ENCODE peak calls at places on chromosomes 16 and 17, in six cellular contexts. B, P, M, A, U and G are unnamed samples. For H3K36me3 and H3K4me1, the result is how much of the 10 kb centered on the place peaks cover.

GRCh38 chr16:798666-799065 is 1.9 kb downstream of the GNG13 start:
- DNase-seq in U (no peak), A (no peak), M (no peak), B (no peak), P (no peak), G (no peak)

GRCh38 chr16:86547286-86547685 is 7.7 kb downstream of the MTHFSD start:
- DNase-seq in B (no peak), U (no peak), M (no peak), P (no peak), A (no peak), G (no peak)

GRCh38 chr16:71364306-71364705 is 5.8 kb downstream of the CALB2 start:
- DNase-seq in B (no peak), P (peak), A (no peak), M (no peak), U (no peak), G (no peak)

GRCh38 chr17:80978499-80979497 is 12.8 kb upstream of the CHMP6 start:
- DNase-seq in M (no peak), B (peak), A (no peak), P (no peak), U (no peak), G (no peak)

GRCh38 chr16:55539488-55539887 is 27.0 kb upstream of the CAPNS2 start:
- DNase-seq in M (no peak), P (no peak), A (no peak), U (no peak), B (no peak), G (no peak)

GRCh38 chr17:19978206-19978802 is 676 bp upstream of the AKAP10 start:
- DNase-seq in U (no peak), M (no peak), B (no peak), P (peak), A (no peak), G (no peak)

GRCh38 chr16:1540556-1540855 is 7.0 kb downstream of the TMEM204 start:
- DNase-seq in P (no peak), A (no peak), M (peak), B (no peak), U (no peak), G (no peak)

GRCh38 chr16:71919033-71919432 is 23.7 kb downstream of the IST1 start:
- DNase-seq in B (no peak), M (no peak), A (no peak), U (no peak), P (no peak), G (no peak)

GRCh38 chr17:72360386-72360940 is 239.6 kb downstream of the SOX9 start:
- DNase-seq in A (no peak), U (no peak), M (no peak), B (no peak), P (no peak), G (no peak)

GRCh38 chr16:22814330-22815105 is 556 bp downstream of the HS3ST2 start:
- DNase-seq in M (peak), A (no peak), B (no peak), U (no peak), P (peak), G (no peak)

GRCh38 chr16:12613131-12613991 is 190.3 kb downstream of the CPPED1 start:
- DNase-seq in U (peak), A (peak), P (peak), M (no peak), B (no peak), G (no peak)

GRCh38 chr17:876272-876671 is 94.1 kb downstream of the MRM3 start:
- DNase-seq in B (no peak), P (no peak), A (no peak), U (no peak), M (no peak), G (no peak)

GRCh38 chr16:47612711-47613110 is 151.6 kb downstream of the PHKB start:
- DNase-seq in B (no peak), P (no peak), M (no peak), A (no peak), U (no peak), G (no peak)

GRCh38 chr17:58956997-58957724 is 149.5 kb downstream of the TRIM37 start:
- DNase-seq in B (no peak), A (no peak), U (no peak), P (no peak), M (no peak), G (no peak)

GRCh38 chr17:8964801-8965393 is 610 bp downstream of the PIK3R5 start:
- DNase-seq in P (no peak), B (no peak), U (no peak), A (no peak), M (peak), G (no peak)

GRCh38 chr17:82465023-82465603 is 6.6 kb downstream of the NARF start:
- DNase-seq in P (no peak), A (no peak), B (peak), U (no peak), M (peak), G (no peak)
- H3K36me3 ChIP-seq in P (half or more), A (under half), B (half or more), U (half or more), M (under half), G (half or more)

GRCh38 chr16:23835390-23836077 is at the start of gene PRKCB:
- DNase-seq in A (peak), P (peak), M (peak), U (peak), B (peak), G (peak)

GRCh38 chr16:23830276-23830675 is 5.5 kb upstream of the PRKCB start:
- DNase-seq in U (no peak), B (no peak), A (no peak), P (no peak), M (no peak), G (no peak)

GRCh38 chr16:23833504-23833903 is 2.3 kb upstream of the PRKCB start:
- DNase-seq in M (no peak), U (no peak), P (no peak), B (no peak), A (no peak), G (no peak)

GRCh38 chr16:23833960-23834685 is 1.7 kb upstream of the PRKCB start:
- DNase-seq in A (no peak), M (no peak), B (no peak), U (no peak), P (no peak), G (no peak)

GRCh38 chr16:23832882-23833281 is 2.9 kb upstream of the PRKCB start:
- DNase-seq in B (no peak), M (no peak), U (no peak), P (no peak), A (no peak), G (no peak)
- H3K4me1 ChIP-seq in B (under half), M (under half), U (under half), P (under half), A (under half), G (under half)

DNA sequence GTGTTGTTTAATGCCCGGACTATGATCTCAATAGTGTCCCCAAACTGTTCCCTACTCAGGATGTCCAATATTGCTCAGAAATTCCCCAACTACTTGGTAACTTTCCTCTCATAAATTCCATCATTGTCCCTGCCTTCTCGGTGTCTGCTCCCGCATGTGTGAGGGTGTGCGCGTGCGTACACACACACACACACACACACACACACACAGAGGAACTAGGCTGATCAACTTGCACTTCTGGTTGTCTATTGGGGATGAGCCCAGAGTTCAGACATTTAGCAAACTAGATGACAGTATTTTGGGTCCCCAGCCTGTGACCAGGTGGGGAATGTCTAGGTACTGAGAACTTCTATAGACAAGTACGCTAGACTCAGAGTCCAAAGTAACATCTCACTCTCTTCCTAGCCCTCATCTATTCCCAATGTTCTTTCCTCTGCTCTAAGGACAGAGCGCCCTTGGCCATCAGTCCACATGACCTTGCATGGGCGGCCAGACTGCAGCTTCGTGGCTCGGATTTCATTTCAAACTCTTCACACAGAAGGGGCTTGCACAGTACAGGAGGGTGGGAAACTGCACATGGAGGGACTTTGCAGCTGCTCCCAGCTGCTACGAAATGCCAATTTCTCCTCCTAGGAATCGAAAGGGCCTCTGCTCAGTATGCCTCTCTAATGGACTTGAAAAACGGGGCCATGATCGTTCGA is 5.3 kb downstream of the HS3ST3A1 start:
- DNase-seq in M (no peak), P (no peak), U (peak), B (no peak), A (no peak), G (no peak)
- H3K4me3 ChIP-seq in M (no peak), P (no peak), U (no peak), B (no peak), A (no peak), G (no peak)

GRCh38 chr16:4746215-4746614 is 11.9 kb downstream of the DNAAF8 start:
- DNase-seq in M (no peak), B (no peak), P (no peak), U (no peak), A (no peak), G (no peak)
- H3K36me3 ChIP-seq in M (under half), B (under half), P (under half), U (under half), A (under half), G (under half)

GRCh38 chr17:61407211-61407911 is 7.7 kb downstream of the TBX2 start:
- DNase-seq in P (peak), M (peak), B (peak), U (no peak), A (no peak), G (no peak)

GRCh38 chr17:61406543-61406845 is 6.9 kb downstream of the TBX2 start:
- DNase-seq in A (no peak), P (no peak), U (no peak), B (no peak), M (no peak), G (no peak)

GRCh38 chr17:61408151-61409041 is 8.8 kb downstream of the TBX2 start:
- DNase-seq in P (peak), U (no peak), M (peak), A (no peak), B (peak), G (no peak)

GRCh38 chr17:61405686-61406542 is 6.3 kb downstream of the TBX2 start:
- DNase-seq in A (no peak), U (no peak), B (no peak), P (peak), M (peak), G (no peak)

GRCh38 chr17:61406871-61407210 is 7.2 kb downstream of the TBX2 start:
- DNase-seq in A (no peak), B (no peak), M (no peak), P (peak), U (no peak), G (no peak)
- H3K4me1 ChIP-seq in A (under half), B (under half), M (under half), P (under half), U (under half), G (under half)